ENCODE peak calls at places on chromosome 16, in nine cellular contexts. One of them, this sample, is unnamed.

GRCh38 chr16:57866529-57866918 is 64.2 kb upstream of the KIFC3 start:
- DNase-seq in skeletal muscle cell: no peak
- DNase-seq in anterior cingulate cortex: no peak
- DNase-seq in activated naive CD4-positive, alpha-beta T cell treated with anti-CD3 and anti-CD28 coated beads, Interleukin-2, amount 10 ng/mL, durations not matched to agents 7 days and 5 days: no peak
- DNase-seq in cortex of kidney: no peak
- DNase-seq in B cell: no peak
- DNase-seq in stomach: no peak
- DNase-seq in hypothalamus: no peak
- DNase-seq in ascending aorta: no peak
- DNase-seq in this sample: no peak

GRCh38 chr16:30874821-30875717 is 18.8 kb downstream of the BCL7C start:
- DNase-seq in ascending aorta: peak; percentile 94
- DNase-seq in stomach: peak; percentile 93
- DNase-seq in hypothalamus: peak; percentile 86
- DNase-seq in anterior cingulate cortex: peak; percentile 81
- DNase-seq in activated naive CD4-positive, alpha-beta T cell treated with anti-CD3 and anti-CD28 coated beads, Interleukin-2, amount 10 ng/mL, durations not matched to agents 7 days and 5 days: peak; percentile 90
- DNase-seq in cortex of kidney: peak; percentile 32
- DNase-seq in skeletal muscle cell: peak; percentile 67
- DNase-seq in B cell: peak; percentile 93
- DNase-seq in this sample: peak; percentile 92

GRCh38 chr16:66580605-66581209 is 1.4 kb downstream of the CMTM2 start:
- DNase-seq in B cell: no peak
- DNase-seq in cortex of kidney: no peak
- DNase-seq in activated naive CD4-positive, alpha-beta T cell treated with anti-CD3 and anti-CD28 coated beads, Interleukin-2, amount 10 ng/mL, durations not matched to agents 7 days and 5 days: no peak
- DNase-seq in ascending aorta: no peak
- DNase-seq in stomach: no peak
- DNase-seq in skeletal muscle cell: peak; percentile 72
- DNase-seq in hypothalamus: no peak
- DNase-seq in anterior cingulate cortex: no peak
- DNase-seq in this sample: no peak

GRCh38 chr16:9840761-9841665 is 341.2 kb downstream of the GRIN2A start:
- DNase-seq in ascending aorta: no peak
- DNase-seq in hypothalamus: no peak
- DNase-seq in stomach: no peak
- DNase-seq in B cell: no peak
- DNase-seq in skeletal muscle cell: no peak
- DNase-seq in cortex of kidney: no peak
- DNase-seq in activated naive CD4-positive, alpha-beta T cell treated with anti-CD3 and anti-CD28 coated beads, Interleukin-2, amount 10 ng/mL, durations not matched to agents 7 days and 5 days: no peak
- DNase-seq in anterior cingulate cortex: no peak
- DNase-seq in this sample: no peak

GRCh38 chr16:27444015-27444414 is 42.0 kb downstream of the IL21R start:
- DNase-seq in B cell: no peak
- DNase-seq in hypothalamus: no peak
- DNase-seq in activated naive CD4-positive, alpha-beta T cell treated with anti-CD3 and anti-CD28 coated beads, Interleukin-2, amount 10 ng/mL, durations not matched to agents 7 days and 5 days: no peak
- DNase-seq in anterior cingulate cortex: no peak
- DNase-seq in cortex of kidney: no peak
- DNase-seq in ascending aorta: no peak
- DNase-seq in skeletal muscle cell: no peak
- DNase-seq in stomach: no peak
- DNase-seq in this sample: no peak

GRCh38 chr16:49524578-49525315 is 151.1 kb downstream of the C16orf78 start:
- DNase-seq in anterior cingulate cortex: no peak
- DNase-seq in ascending aorta: no peak
- DNase-seq in activated naive CD4-positive, alpha-beta T cell treated with anti-CD3 and anti-CD28 coated beads, Interleukin-2, amount 10 ng/mL, durations not matched to agents 7 days and 5 days: no peak
- DNase-seq in B cell: no peak
- DNase-seq in hypothalamus: no peak
- DNase-seq in cortex of kidney: no peak
- DNase-seq in stomach: no peak
- DNase-seq in skeletal muscle cell: no peak
- DNase-seq in this sample: no peak

GRCh38 chr16:71923941-71924690 is 28.8 kb downstream of the IST1 start:
- DNase-seq in B cell: no peak
- DNase-seq in hypothalamus: no peak
- DNase-seq in anterior cingulate cortex: no peak
- DNase-seq in activated naive CD4-positive, alpha-beta T cell treated with anti-CD3 and anti-CD28 coated beads, Interleukin-2, amount 10 ng/mL, durations not matched to agents 7 days and 5 days: no peak
- DNase-seq in stomach: no peak
- DNase-seq in cortex of kidney: no peak
- DNase-seq in ascending aorta: no peak
- DNase-seq in skeletal muscle cell: no peak
- DNase-seq in this sample: no peak

GRCh38 chr16:68779891-68780290 is 42.8 kb downstream of the CDH1 start:
- DNase-seq in B cell: no peak
- DNase-seq in activated naive CD4-positive, alpha-beta T cell treated with anti-CD3 and anti-CD28 coated beads, Interleukin-2, amount 10 ng/mL, durations not matched to agents 7 days and 5 days: no peak
- DNase-seq in stomach: peak; percentile 76
- DNase-seq in anterior cingulate cortex: no peak
- DNase-seq in skeletal muscle cell: no peak
- DNase-seq in ascending aorta: no peak
- DNase-seq in cortex of kidney: no peak
- DNase-seq in hypothalamus: no peak
- DNase-seq in this sample: peak; percentile 84

GRCh38 chr16:31072540-31073072 is 1.4 kb downstream of the ZNF668 start:
- DNase-seq in activated naive CD4-positive, alpha-beta T cell treated with anti-CD3 and anti-CD28 coated beads, Interleukin-2, amount 10 ng/mL, durations not matched to agents 7 days and 5 days: peak; percentile 53
- DNase-seq in hypothalamus: peak; percentile 12
- DNase-seq in ascending aorta: peak; percentile 68
- DNase-seq in skeletal muscle cell: no peak
- DNase-seq in stomach: no peak
- DNase-seq in B cell: peak; percentile 41
- DNase-seq in anterior cingulate cortex: no peak
- DNase-seq in cortex of kidney: no peak
- DNase-seq in this sample: no peak

GRCh38 chr16:72602499-72602898 is 430.5 kb upstream of the PMFBP1 start:
- DNase-seq in cortex of kidney: no peak
- DNase-seq in stomach: no peak
- DNase-seq in skeletal muscle cell: no peak
- DNase-seq in activated naive CD4-positive, alpha-beta T cell treated with anti-CD3 and anti-CD28 coated beads, Interleukin-2, amount 10 ng/mL, durations not matched to agents 7 days and 5 days: no peak
- DNase-seq in hypothalamus: no peak
- DNase-seq in ascending aorta: no peak
- DNase-seq in B cell: no peak
- DNase-seq in anterior cingulate cortex: no peak
- DNase-seq in this sample: no peak

GRCh38 chr16:25796239-25796638 is 104.5 kb downstream of the HS3ST4 start:
- DNase-seq in cortex of kidney: no peak
- DNase-seq in ascending aorta: no peak
- DNase-seq in hypothalamus: no peak
- DNase-seq in stomach: no peak
- DNase-seq in skeletal muscle cell: no peak
- DNase-seq in activated naive CD4-positive, alpha-beta T cell treated with anti-CD3 and anti-CD28 coated beads, Interleukin-2, amount 10 ng/mL, durations not matched to agents 7 days and 5 days: no peak
- DNase-seq in anterior cingulate cortex: no peak
- DNase-seq in B cell: no peak
- DNase-seq in this sample: no peak

GRCh38 chr16:58027341-58028167 is 2.0 kb downstream of the MMP15 start:
- DNase-seq in hypothalamus: no peak
- DNase-seq in anterior cingulate cortex: no peak
- DNase-seq in stomach: peak; percentile 71
- DNase-seq in skeletal muscle cell: no peak
- DNase-seq in cortex of kidney: no peak
- DNase-seq in activated naive CD4-positive, alpha-beta T cell treated with anti-CD3 and anti-CD28 coated beads, Interleukin-2, amount 10 ng/mL, durations not matched to agents 7 days and 5 days: no peak
- DNase-seq in ascending aorta: no peak
- DNase-seq in B cell: peak; percentile 36
- DNase-seq in this sample: peak; percentile 61

GRCh38 chr16:47234-47633 is 6.2 kb downstream of the POLR3K start:
- DNase-seq in stomach: no peak
- DNase-seq in anterior cingulate cortex: no peak
- DNase-seq in hypothalamus: no peak
- DNase-seq in B cell: no peak
- DNase-seq in cortex of kidney: no peak
- DNase-seq in skeletal muscle cell: no peak
- DNase-seq in ascending aorta: peak; percentile 58
- DNase-seq in activated naive CD4-positive, alpha-beta T cell treated with anti-CD3 and anti-CD28 coated beads, Interleukin-2, amount 10 ng/mL, durations not matched to agents 7 days and 5 days: no peak
- DNase-seq in this sample: no peak

GRCh38 chr16:25198021-25198420 is 18.7 kb upstream of the AQP8 start:
- DNase-seq in B cell: no peak
- DNase-seq in ascending aorta: no peak
- DNase-seq in activated naive CD4-positive, alpha-beta T cell treated with anti-CD3 and anti-CD28 coated beads, Interleukin-2, amount 10 ng/mL, durations not matched to agents 7 days and 5 days: no peak
- DNase-seq in hypothalamus: no peak
- DNase-seq in stomach: no peak
- DNase-seq in anterior cingulate cortex: no peak
- DNase-seq in cortex of kidney: no peak
- DNase-seq in skeletal muscle cell: no peak
- DNase-seq in this sample: no peak

GRCh38 chr16:76278976-76279375 is 1.8 kb downstream of the CNTNAP4 start:
- DNase-seq in anterior cingulate cortex: no peak
- DNase-seq in B cell: no peak
- DNase-seq in stomach: no peak
- DNase-seq in ascending aorta: no peak
- DNase-seq in hypothalamus: no peak
- DNase-seq in skeletal muscle cell: no peak
- DNase-seq in activated naive CD4-positive, alpha-beta T cell treated with anti-CD3 and anti-CD28 coated beads, Interleukin-2, amount 10 ng/mL, durations not matched to agents 7 days and 5 days: no peak
- DNase-seq in cortex of kidney: no peak
- DNase-seq in this sample: no peak

GRCh38 chr16:65254144-65254543 is 132.3 kb upstream of the CDH11 start:
- DNase-seq in stomach: no peak
- DNase-seq in B cell: no peak
- DNase-seq in cortex of kidney: no peak
- DNase-seq in ascending aorta: no peak
- DNase-seq in activated naive CD4-positive, alpha-beta T cell treated with anti-CD3 and anti-CD28 coated beads, Interleukin-2, amount 10 ng/mL, durations not matched to agents 7 days and 5 days: no peak
- DNase-seq in anterior cingulate cortex: no peak
- DNase-seq in skeletal muscle cell: no peak
- DNase-seq in hypothalamus: no peak
- DNase-seq in this sample: no peak

GRCh38 chr16:392450-393027 is 4.5 kb upstream of the NME4 start:
- DNase-seq in skeletal muscle cell: no peak
- DNase-seq in hypothalamus: no peak
- DNase-seq in cortex of kidney: no peak
- DNase-seq in stomach: no peak
- DNase-seq in B cell: no peak
- DNase-seq in ascending aorta: no peak
- DNase-seq in anterior cingulate cortex: no peak
- DNase-seq in activated naive CD4-positive, alpha-beta T cell treated with anti-CD3 and anti-CD28 coated beads, Interleukin-2, amount 10 ng/mL, durations not matched to agents 7 days and 5 days: no peak
- DNase-seq in this sample: no peak

GRCh38 chr16:19218581-19218980 is 50.5 kb downstream of the SYT17 start:
- DNase-seq in B cell: no peak
- DNase-seq in skeletal muscle cell: no peak
- DNase-seq in activated naive CD4-positive, alpha-beta T cell treated with anti-CD3 and anti-CD28 coated beads, Interleukin-2, amount 10 ng/mL, durations not matched to agents 7 days and 5 days: no peak
- DNase-seq in hypothalamus: no peak
- DNase-seq in ascending aorta: no peak
- DNase-seq in stomach: no peak
- DNase-seq in anterior cingulate cortex: no peak
- DNase-seq in cortex of kidney: no peak
- DNase-seq in this sample: no peak

GRCh38 chr16:81885976-81886586 is 107.0 kb downstream of the PLCG2 start:
- DNase-seq in stomach: no peak
- DNase-seq in ascending aorta: no peak
- DNase-seq in hypothalamus: no peak
- DNase-seq in skeletal muscle cell: no peak
- DNase-seq in cortex of kidney: no peak
- DNase-seq in anterior cingulate cortex: no peak
- DNase-seq in activated naive CD4-positive, alpha-beta T cell treated with anti-CD3 and anti-CD28 coated beads, Interleukin-2, amount 10 ng/mL, durations not matched to agents 7 days and 5 days: peak; percentile 33
- DNase-seq in B cell: peak; percentile 70
- DNase-seq in this sample: no peak

GRCh38 chr16:3578610-3579551 is 1.7 kb upstream of the NLRC3 start:
- DNase-seq in stomach: peak; percentile 45
- DNase-seq in B cell: peak; percentile 57
- DNase-seq in activated naive CD4-positive, alpha-beta T cell treated with anti-CD3 and anti-CD28 coated beads, Interleukin-2, amount 10 ng/mL, durations not matched to agents 7 days and 5 days: peak; percentile 86
- DNase-seq in ascending aorta: no peak
- DNase-seq in cortex of kidney: no peak
- DNase-seq in hypothalamus: no peak
- DNase-seq in anterior cingulate cortex: no peak
- DNase-seq in skeletal muscle cell: no peak
- DNase-seq in this sample: no peak

GRCh38 chr16:51524555-51525373 is 373.7 kb upstream of the SALL1 start:
- DNase-seq in activated naive CD4-positive, alpha-beta T cell treated with anti-CD3 and anti-CD28 coated beads, Interleukin-2, amount 10 ng/mL, durations not matched to agents 7 days and 5 days: no peak
- DNase-seq in skeletal muscle cell: peak; percentile 57
- DNase-seq in cortex of kidney: no peak
- DNase-seq in hypothalamus: no peak
- DNase-seq in ascending aorta: no peak
- DNase-seq in B cell: no peak
- DNase-seq in stomach: no peak
- DNase-seq in anterior cingulate cortex: no peak
- DNase-seq in this sample: peak; percentile 61

GRCh38 chr16:30535106-30535776 is 583 bp upstream of the ZNF747 start:
- DNase-seq in cortex of kidney: no peak
- DNase-seq in hypothalamus: no peak
- DNase-seq in B cell: no peak
- DNase-seq in activated naive CD4-positive, alpha-beta T cell treated with anti-CD3 and anti-CD28 coated beads, Interleukin-2, amount 10 ng/mL, durations not matched to agents 7 days and 5 days: no peak
- DNase-seq in ascending aorta: no peak
- DNase-seq in skeletal muscle cell: no peak
- DNase-seq in stomach: no peak
- DNase-seq in anterior cingulate cortex: no peak
- DNase-seq in this sample: no peak

GRCh38 chr16:68345958-68346635 is 35.3 kb downstream of the PRMT7 start:
- DNase-seq in ascending aorta: no peak
- DNase-seq in hypothalamus: no peak
- DNase-seq in B cell: no peak
- DNase-seq in stomach: no peak
- DNase-seq in cortex of kidney: no peak
- DNase-seq in activated naive CD4-positive, alpha-beta T cell treated with anti-CD3 and anti-CD28 coated beads, Interleukin-2, amount 10 ng/mL, durations not matched to agents 7 days and 5 days: no peak
- DNase-seq in skeletal muscle cell: no peak
- DNase-seq in anterior cingulate cortex: no peak
- DNase-seq in this sample: peak; percentile 90

GRCh38 chr16:64292953-64293352 is 828.9 kb downstream of the CDH11 start:
- DNase-seq in cortex of kidney: no peak
- DNase-seq in activated naive CD4-positive, alpha-beta T cell treated with anti-CD3 and anti-CD28 coated beads, Interleukin-2, amount 10 ng/mL, durations not matched to agents 7 days and 5 days: no peak
- DNase-seq in B cell: no peak
- DNase-seq in skeletal muscle cell: no peak
- DNase-seq in stomach: no peak
- DNase-seq in hypothalamus: no peak
- DNase-seq in anterior cingulate cortex: no peak
- DNase-seq in ascending aorta: no peak
- DNase-seq in this sample: no peak

GRCh38 chr16:53809088-53809951 is 105.4 kb downstream of the FTO start:
- DNase-seq in ascending aorta: no peak
- DNase-seq in stomach: no peak
- DNase-seq in cortex of kidney: no peak
- DNase-seq in anterior cingulate cortex: no peak
- DNase-seq in skeletal muscle cell: peak; percentile 71
- DNase-seq in hypothalamus: no peak
- DNase-seq in activated naive CD4-positive, alpha-beta T cell treated with anti-CD3 and anti-CD28 coated beads, Interleukin-2, amount 10 ng/mL, durations not matched to agents 7 days and 5 days: no peak
- DNase-seq in B cell: no peak
- DNase-seq in this sample: no peak

GRCh38 chr16:47712276-47713224 is 251.4 kb downstream of the PHKB start:
- DNase-seq in activated naive CD4-positive, alpha-beta T cell treated with anti-CD3 and anti-CD28 coated beads, Interleukin-2, amount 10 ng/mL, durations not matched to agents 7 days and 5 days: no peak
- DNase-seq in stomach: no peak
- DNase-seq in ascending aorta: no peak
- DNase-seq in cortex of kidney: no peak
- DNase-seq in anterior cingulate cortex: no peak
- DNase-seq in hypothalamus: no peak
- DNase-seq in skeletal muscle cell: no peak
- DNase-seq in B cell: no peak
- DNase-seq in this sample: no peak

This sample was measured in right lobe of liver.